ENCODE peak calls at places on chromosomes 16 and 17, in eight cellular contexts. H, D, G, O, Y, S, L and R are unnamed samples.

GRCh38 chr16:19291459-19291858 is 5.9 kb downstream of the CLEC19A start:
- DNase-seq in G (peak; percentile 22), O (no peak), S (no peak), H (no peak), L (peak; percentile 6), Y (no peak), D (no peak), R (no peak)

GRCh38 chr17:9571201-9571600 is 4.4 kb downstream of the STX8 start:
- DNase-seq in Y (no peak), L (no peak), S (no peak), D (no peak), H (no peak), G (no peak), O (no peak), R (no peak)

GRCh38 chr16:19118938-19119431 is 5.2 kb downstream of the ITPRIPL2 start:
- DNase-seq in S (no peak), H (no peak), G (peak; percentile 94), D (peak; percentile 75), Y (no peak), O (no peak), L (no peak), R (no peak)

GRCh38 chr17:13421581-13421980 is 180.1 kb downstream of the HS3ST3A1 start:
- DNase-seq in S (no peak), H (no peak), Y (no peak), L (no peak), O (no peak), G (no peak), D (no peak), R (no peak)

GRCh38 chr17:57243171-57243622 is 13.1 kb upstream of the MSI2 start:
- DNase-seq in H (peak; percentile 77), G (peak; percentile 42), Y (peak; percentile 58), S (peak; percentile 85), L (peak; percentile 61), D (no peak), O (peak; percentile 73), R (peak; percentile 75)

GRCh38 chr16:2524339-2524938 is 4.3 kb downstream of the AMDHD2 start:
- DNase-seq in O (no peak), G (no peak), S (no peak), H (no peak), Y (no peak), D (no peak), L (peak; percentile 83), R (no peak)

GRCh38 chr16:47917118-47917517 is 238.7 kb downstream of the ABCC12 start:
- DNase-seq in G (no peak), Y (no peak), D (no peak), S (no peak), L (no peak), H (no peak), O (no peak), R (no peak)

GRCh38 chr17:2695961-2696760 is 15.4 kb downstream of the CLUH start:
- DNase-seq in D (no peak), H (no peak), G (no peak), Y (no peak), O (peak; percentile 16), L (no peak), S (no peak), R (no peak)